ENCODE peak calls at places on chromosomes 12 and 14, in five cellular contexts. A, B, Y, T and R are unnamed samples.

GRCh38 chr12:10194160-10194559 is 15.3 kb downstream of the TMEM52B start:
- DNase-seq in A (no peak), B (peak), Y (no peak), T (no peak), R (no peak)

GRCh38 chr12:102958073-102958829 is 777 bp downstream of the ASCL1 start:
- DNase-seq in A (no peak), B (peak), Y (peak), T (peak), R (peak)

GRCh38 chr12:104793280-104793679 is 164.8 kb downstream of the SLC41A2 start:
- DNase-seq in A (no peak), B (peak), Y (no peak), T (peak), R (no peak)

GRCh38 chr12:15289192-15289591 is 33.1 kb upstream of the PTPRO start:
- DNase-seq in A (no peak), B (no peak), Y (no peak), T (no peak), R (no peak)

GRCh38 chr12:122064034-122064777 is 14.3 kb upstream of the MLXIP start:
- DNase-seq in A (no peak), B (peak), Y (peak), T (peak), R (peak)

GRCh38 chr12:6082613-6083012 is 41.9 kb downstream of the VWF start:
- DNase-seq in A (no peak), B (no peak), Y (no peak), T (no peak), R (no peak)

GRCh38 chr12:75881910-75882309 is 149.7 kb downstream of the PHLDA1 start:
- DNase-seq in A (no peak), B (no peak), Y (no peak), T (no peak), R (peak)

GRCh38 chr12:101599311-101599710 is 4.5 kb downstream of the MYBPC1 start:
- DNase-seq in A (no peak), B (no peak), Y (no peak), T (no peak), R (no peak)

GRCh38 chr12:48744251-48745008 is 27.9 kb upstream of the CCNT1 start:
- DNase-seq in A (no peak), B (no peak), Y (no peak), T (no peak), R (no peak)

GRCh38 chr12:122501489-122501989 is 807 bp upstream of the ZCCHC8 start:
- DNase-seq in A (no peak), B (no peak), Y (peak), T (no peak), R (no peak)

GRCh38 chr14:104968541-104969401 is 9.4 kb downstream of the AHNAK2 start:
- DNase-seq in A (no peak), B (no peak), Y (no peak), T (peak), R (peak)

GRCh38 chr14:89673499-89674225 is 256.6 kb upstream of the FOXN3 start:
- DNase-seq in A (no peak), B (no peak), Y (peak), T (peak), R (no peak)

GRCh38 chr14:64200170-64200569 is 94.0 kb downstream of the ESR2 start:
- DNase-seq in A (no peak), B (no peak), Y (no peak), T (peak), R (no peak)

GRCh38 chr12:6554168-6554989 is 1.5 kb downstream of the IFFO1 start:
- DNase-seq in A (peak), B (peak), Y (peak), T (peak), R (peak)

GRCh38 chr12:837548-837947 is 85.2 kb downstream of the WNK1 start:
- DNase-seq in A (no peak), B (no peak), Y (no peak), T (no peak), R (no peak)

GRCh38 chr12:101230547-101230946 is 20.5 kb upstream of the SLC5A8 start:
- DNase-seq in A (no peak), B (peak), Y (no peak), T (peak), R (no peak)

GRCh38 chr12:51521554-51522276 is 69.3 kb upstream of the SCN8A start:
- DNase-seq in A (no peak), B (no peak), Y (no peak), T (no peak), R (peak)

GRCh38 chr12:21559855-21560569 is 33.9 kb downstream of the SPX start:
- DNase-seq in A (no peak), B (no peak), Y (no peak), T (peak), R (peak)

GRCh38 chr14:104120281-104120741 is 18.1 kb upstream of the KIF26A start:
- DNase-seq in A (no peak), B (no peak), Y (no peak), T (no peak), R (no peak)